ENCODE peak calls at places on chromosomes 11 and 22, in six cellular contexts. One of them, this sample, is unnamed.

GRCh38 chr11:128522943-128523518 is 64.3 kb downstream of the ETS1 start:
- DNase-seq in thoracic aorta: no peak
- DNase-seq in cardiac muscle cell: no peak
- DNase-seq in GM06990: no peak
- DNase-seq in mucosa of descending colon: no peak
- DNase-seq in IMR-90: no peak
- DNase-seq in this sample: no peak

GRCh38 chr11:129605815-129606214 is 209.8 kb upstream of the TMEM45B start:
- DNase-seq in thoracic aorta: no peak
- DNase-seq in cardiac muscle cell: no peak
- DNase-seq in GM06990: no peak
- DNase-seq in mucosa of descending colon: no peak
- DNase-seq in IMR-90: no peak
- DNase-seq in this sample: no peak

GRCh38 chr11:83521647-83522596 is 235.8 kb upstream of the CCDC90B start:
- DNase-seq in thoracic aorta: no peak
- DNase-seq in cardiac muscle cell: peak; percentile 1
- DNase-seq in GM06990: no peak
- DNase-seq in mucosa of descending colon: no peak
- DNase-seq in IMR-90: peak; percentile 31
- DNase-seq in this sample: peak; percentile 4

GRCh38 chr11:31414338-31414737 is 44.7 kb downstream of the DNAJC24 start:
- DNase-seq in thoracic aorta: no peak
- DNase-seq in cardiac muscle cell: no peak
- DNase-seq in GM06990: no peak
- DNase-seq in mucosa of descending colon: no peak
- DNase-seq in IMR-90: no peak
- DNase-seq in this sample: no peak

GRCh38 chr11:64040684-64041267 is 5.0 kb downstream of the FLRT1 start:
- DNase-seq in thoracic aorta: no peak
- DNase-seq in cardiac muscle cell: no peak
- DNase-seq in GM06990: no peak
- DNase-seq in mucosa of descending colon: no peak
- DNase-seq in IMR-90: no peak
- DNase-seq in this sample: no peak

GRCh38 chr11:46675288-46675851 is 25.0 kb downstream of the ARHGAP1 start:
- DNase-seq in thoracic aorta: no peak
- DNase-seq in cardiac muscle cell: peak; percentile 62
- DNase-seq in GM06990: no peak
- DNase-seq in mucosa of descending colon: peak; percentile 71
- DNase-seq in IMR-90: peak; percentile 72
- DNase-seq in this sample: peak; percentile 63

GRCh38 chr11:1421291-1421690 is 31.6 kb downstream of the BRSK2 start:
- DNase-seq in thoracic aorta: no peak
- DNase-seq in cardiac muscle cell: no peak
- DNase-seq in GM06990: no peak
- DNase-seq in mucosa of descending colon: no peak
- DNase-seq in IMR-90: no peak
- DNase-seq in this sample: no peak

GRCh38 chr22:42273855-42274451 is 3.5 kb upstream of the TCF20 start:
- DNase-seq in thoracic aorta: no peak
- DNase-seq in cardiac muscle cell: no peak
- DNase-seq in GM06990: no peak
- DNase-seq in mucosa of descending colon: no peak
- DNase-seq in IMR-90: no peak
- DNase-seq in this sample: no peak

GRCh38 chr11:93567406-93567819 is 24.2 kb upstream of the SMCO4 start:
- DNase-seq in thoracic aorta: peak; percentile 77
- DNase-seq in cardiac muscle cell: peak; percentile 7
- DNase-seq in GM06990: no peak
- DNase-seq in mucosa of descending colon: peak; percentile 53
- DNase-seq in IMR-90: no peak
- DNase-seq in this sample: no peak

GRCh38 chr11:12113294-12113693 is 2.9 kb downstream of the MICAL2 start:
- DNase-seq in thoracic aorta: no peak
- DNase-seq in cardiac muscle cell: peak; percentile 57
- DNase-seq in GM06990: no peak
- DNase-seq in mucosa of descending colon: no peak
- DNase-seq in IMR-90: peak; percentile 57
- DNase-seq in this sample: no peak

GRCh38 chr11:77211594-77212251 is 83.7 kb downstream of the MYO7A start:
- DNase-seq in thoracic aorta: no peak
- DNase-seq in cardiac muscle cell: no peak
- DNase-seq in GM06990: no peak
- DNase-seq in mucosa of descending colon: no peak
- DNase-seq in IMR-90: no peak
- DNase-seq in this sample: no peak

GRCh38 chr22:29636751-29637150 is 33.3 kb downstream of the NF2 start:
- DNase-seq in thoracic aorta: no peak
- DNase-seq in cardiac muscle cell: no peak
- DNase-seq in GM06990: no peak
- DNase-seq in mucosa of descending colon: no peak
- DNase-seq in IMR-90: no peak
- DNase-seq in this sample: no peak

GRCh38 chr11:40037005-40037404 is 1422.4 kb downstream of the LRRC4C start:
- DNase-seq in thoracic aorta: no peak
- DNase-seq in cardiac muscle cell: peak; percentile 5
- DNase-seq in GM06990: no peak
- DNase-seq in mucosa of descending colon: no peak
- DNase-seq in IMR-90: no peak
- DNase-seq in this sample: no peak

GRCh38 chr11:69310351-69310750 is 16.4 kb downstream of the MYEOV start:
- DNase-seq in thoracic aorta: no peak
- DNase-seq in cardiac muscle cell: no peak
- DNase-seq in GM06990: no peak
- DNase-seq in mucosa of descending colon: no peak
- DNase-seq in IMR-90: no peak
- DNase-seq in this sample: no peak

GRCh38 chr22:27431896-27432295 is 369.7 kb downstream of the MN1 start:
- DNase-seq in thoracic aorta: no peak
- DNase-seq in cardiac muscle cell: no peak
- DNase-seq in GM06990: no peak
- DNase-seq in mucosa of descending colon: no peak
- DNase-seq in IMR-90: peak; percentile 4
- DNase-seq in this sample: no peak

GRCh38 chr11:1157645-1158591 is at the start of gene MUC5AC:
- DNase-seq in thoracic aorta: no peak
- DNase-seq in cardiac muscle cell: no peak
- DNase-seq in GM06990: no peak
- DNase-seq in mucosa of descending colon: no peak
- DNase-seq in IMR-90: no peak
- DNase-seq in this sample: no peak

GRCh38 chr22:49964136-49964492 is 3.5 kb downstream of the PIM3 start:
- DNase-seq in thoracic aorta: no peak
- DNase-seq in cardiac muscle cell: no peak
- DNase-seq in GM06990: peak; percentile 14
- DNase-seq in mucosa of descending colon: peak; percentile 20
- DNase-seq in IMR-90: no peak
- DNase-seq in this sample: no peak

GRCh38 chr22:23574371-23574811 is 5.7 kb downstream of the IGLL1 start:
- DNase-seq in thoracic aorta: no peak
- DNase-seq in cardiac muscle cell: no peak
- DNase-seq in GM06990: no peak
- DNase-seq in mucosa of descending colon: no peak
- DNase-seq in IMR-90: no peak
- DNase-seq in this sample: no peak

GRCh38 chr22:45572444-45572843 is 69.8 kb downstream of the FBLN1 start:
- DNase-seq in thoracic aorta: no peak
- DNase-seq in cardiac muscle cell: no peak
- DNase-seq in GM06990: no peak
- DNase-seq in mucosa of descending colon: no peak
- DNase-seq in IMR-90: no peak
- DNase-seq in this sample: no peak

GRCh38 chr22:23055448-23056179 is 14.7 kb upstream of the GNAZ start:
- DNase-seq in thoracic aorta: no peak
- DNase-seq in cardiac muscle cell: no peak
- DNase-seq in GM06990: no peak
- DNase-seq in mucosa of descending colon: no peak
- DNase-seq in IMR-90: no peak
- DNase-seq in this sample: no peak

GRCh38 chr11:10605941-10606381 is 37.5 kb upstream of the LYVE1 start:
- DNase-seq in thoracic aorta: no peak
- DNase-seq in cardiac muscle cell: peak; percentile 87
- DNase-seq in GM06990: no peak
- DNase-seq in mucosa of descending colon: peak; percentile 35
- DNase-seq in IMR-90: peak; percentile 87
- DNase-seq in this sample: no peak

GRCh38 chr11:107042748-107043147 is 24.5 kb upstream of the GUCY1A2 start:
- DNase-seq in thoracic aorta: no peak
- DNase-seq in cardiac muscle cell: no peak
- DNase-seq in GM06990: no peak
- DNase-seq in mucosa of descending colon: no peak
- DNase-seq in IMR-90: no peak
- DNase-seq in this sample: no peak

GRCh38 chr11:45818961-45819605 is 14.1 kb downstream of the SLC35C1 start:
- DNase-seq in thoracic aorta: no peak
- DNase-seq in cardiac muscle cell: no peak
- DNase-seq in GM06990: no peak
- DNase-seq in mucosa of descending colon: no peak
- DNase-seq in IMR-90: no peak
- DNase-seq in this sample: no peak

GRCh38 chr11:93059074-93059957 is 89.9 kb downstream of the MTNR1B start:
- DNase-seq in thoracic aorta: no peak
- DNase-seq in cardiac muscle cell: peak; percentile 77
- DNase-seq in GM06990: no peak
- DNase-seq in mucosa of descending colon: no peak
- DNase-seq in IMR-90: peak; percentile 90
- DNase-seq in this sample: peak; percentile 29

GRCh38 chr11:106724293-106724892 is 293.9 kb downstream of the GUCY1A2 start:
- DNase-seq in thoracic aorta: no peak
- DNase-seq in cardiac muscle cell: peak; percentile 72
- DNase-seq in GM06990: no peak
- DNase-seq in mucosa of descending colon: no peak
- DNase-seq in IMR-90: peak; percentile 6
- DNase-seq in this sample: no peak

GRCh38 chr11:73313652-73314051 is 5.6 kb downstream of the ARHGEF17 start:
- DNase-seq in thoracic aorta: no peak
- DNase-seq in cardiac muscle cell: no peak
- DNase-seq in GM06990: no peak
- DNase-seq in mucosa of descending colon: no peak
- DNase-seq in IMR-90: no peak
- DNase-seq in this sample: no peak

GRCh38 chr11:110988731-110989130 is 256.8 kb upstream of the POU2AF2 start:
- DNase-seq in thoracic aorta: no peak
- DNase-seq in cardiac muscle cell: no peak
- DNase-seq in GM06990: no peak
- DNase-seq in mucosa of descending colon: no peak
- DNase-seq in IMR-90: no peak
- DNase-seq in this sample: no peak

GRCh38 chr11:29217901-29218300 is 798.9 kb downstream of the KCNA4 start:
- DNase-seq in thoracic aorta: no peak
- DNase-seq in cardiac muscle cell: no peak
- DNase-seq in GM06990: no peak
- DNase-seq in mucosa of descending colon: no peak
- DNase-seq in IMR-90: no peak
- DNase-seq in this sample: no peak

GRCh38 chr11:62676698-62677097 is 2.2 kb downstream of the UBXN1 start:
- DNase-seq in thoracic aorta: no peak
- DNase-seq in cardiac muscle cell: no peak
- DNase-seq in GM06990: no peak
- DNase-seq in mucosa of descending colon: no peak
- DNase-seq in IMR-90: no peak
- DNase-seq in this sample: no peak
- TF ChIP-seq CTCF in thoracic aorta: no peak
- TF ChIP-seq CTCF in cardiac muscle cell: no peak
- TF ChIP-seq CTCF in GM06990: no peak
- TF ChIP-seq CTCF in mucosa of descending colon: no peak
- TF ChIP-seq CTCF in IMR-90: no peak
- TF ChIP-seq CTCF in this sample: no peak

GRCh38 chr11:66318576-66318970 is 1.7 kb upstream of the CD248 start:
- DNase-seq in thoracic aorta: no peak
- DNase-seq in cardiac muscle cell: no peak
- DNase-seq in GM06990: no peak
- DNase-seq in mucosa of descending colon: no peak
- DNase-seq in IMR-90: no peak
- DNase-seq in this sample: no peak
- TF ChIP-seq CTCF in thoracic aorta: no peak
- TF ChIP-seq CTCF in cardiac muscle cell: no peak
- TF ChIP-seq CTCF in GM06990: no peak
- TF ChIP-seq CTCF in mucosa of descending colon: no peak
- TF ChIP-seq CTCF in IMR-90: no peak
- TF ChIP-seq CTCF in this sample: no peak

DNA sequence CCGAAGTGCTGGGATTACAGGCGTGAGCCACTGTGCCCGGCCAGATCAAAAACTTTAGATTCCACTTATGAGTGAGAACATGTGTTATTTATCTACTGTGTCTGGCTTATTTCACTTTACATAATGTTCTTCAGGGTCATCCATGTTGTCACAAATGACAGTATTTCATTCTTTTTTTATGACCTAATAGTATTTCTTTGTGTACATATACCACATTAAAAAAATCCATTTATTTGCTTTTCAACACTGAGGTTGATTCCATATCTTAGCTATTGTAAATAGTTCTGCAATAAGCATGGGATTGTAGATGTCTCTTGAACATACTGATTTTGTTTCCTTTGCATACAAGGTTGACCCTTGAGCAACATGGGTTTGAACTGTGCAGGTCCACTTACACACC is 13.2 kb upstream of the SCGB1D1 start:
- DNase-seq in thoracic aorta: no peak
- DNase-seq in cardiac muscle cell: no peak
- DNase-seq in GM06990: no peak
- DNase-seq in mucosa of descending colon: no peak
- DNase-seq in IMR-90: no peak
- DNase-seq in this sample: no peak
- TF ChIP-seq CTCF in thoracic aorta: no peak
- TF ChIP-seq CTCF in cardiac muscle cell: no peak
- TF ChIP-seq CTCF in GM06990: no peak
- TF ChIP-seq CTCF in mucosa of descending colon: no peak
- TF ChIP-seq CTCF in IMR-90: no peak
- TF ChIP-seq CTCF in this sample: no peak

GRCh38 chr11:133243832-133244231 is 288.5 kb downstream of the OPCML start:
- DNase-seq in thoracic aorta: no peak
- DNase-seq in cardiac muscle cell: no peak
- DNase-seq in GM06990: no peak
- DNase-seq in mucosa of descending colon: no peak
- DNase-seq in IMR-90: no peak
- DNase-seq in this sample: no peak

GRCh38 chr11:133249530-133249929 is 282.8 kb downstream of the OPCML start:
- DNase-seq in thoracic aorta: no peak
- DNase-seq in cardiac muscle cell: no peak
- DNase-seq in GM06990: no peak
- DNase-seq in mucosa of descending colon: no peak
- DNase-seq in IMR-90: no peak
- DNase-seq in this sample: no peak

GRCh38 chr11:133253570-133253969 is 278.7 kb downstream of the OPCML start:
- DNase-seq in thoracic aorta: no peak
- DNase-seq in cardiac muscle cell: no peak
- DNase-seq in GM06990: no peak
- DNase-seq in mucosa of descending colon: no peak
- DNase-seq in IMR-90: no peak
- DNase-seq in this sample: no peak

DNA sequence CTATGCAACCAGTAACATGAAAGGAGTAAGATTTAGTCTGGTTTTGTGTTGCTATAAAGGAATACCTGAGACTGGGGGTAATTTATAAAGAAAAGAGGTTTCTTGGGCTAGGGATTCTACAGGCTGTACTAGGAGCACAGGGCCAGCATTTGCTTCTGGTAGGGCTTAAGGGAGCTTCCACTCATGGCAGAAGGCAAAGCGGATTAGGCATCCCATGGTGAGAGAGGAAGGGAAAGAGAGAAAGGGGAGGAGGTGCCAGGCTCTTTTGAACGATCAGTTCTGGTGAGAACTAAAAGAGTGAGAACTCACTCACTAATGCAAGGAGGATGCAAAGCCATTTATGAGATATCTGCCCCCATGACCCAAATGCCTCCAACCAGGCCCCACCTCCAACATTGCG is 283.2 kb downstream of the OPCML start:
- DNase-seq in thoracic aorta: no peak
- DNase-seq in cardiac muscle cell: no peak
- DNase-seq in GM06990: no peak
- DNase-seq in mucosa of descending colon: no peak
- DNase-seq in IMR-90: no peak
- DNase-seq in this sample: no peak
- TF ChIP-seq CTCF in thoracic aorta: no peak
- TF ChIP-seq CTCF in cardiac muscle cell: no peak
- TF ChIP-seq CTCF in GM06990: no peak
- TF ChIP-seq CTCF in mucosa of descending colon: no peak
- TF ChIP-seq CTCF in IMR-90: no peak
- TF ChIP-seq CTCF in this sample: no peak

This sample was measured in AG09319.